ENCODE peak calls at places on chromosomes 1 and 21, in nine cellular contexts. F, I, G, Z, N, P, M, W and E are unnamed samples.

GRCh38 chr1:205597691-205598314 is 34.0 kb downstream of the ELK4 start:
- DNase-seq in Z (no peak), M (no peak), G (no peak), W (no peak), F (peak; percentile 4), P (no peak), I (no peak), N (no peak), E (no peak)

GRCh38 chr1:65108025-65108692 is 39.8 kb upstream of the AK4 start:
- DNase-seq in G (no peak), Z (no peak), M (no peak), W (no peak), P (no peak), N (no peak), F (no peak), I (no peak), E (no peak)

GRCh38 chr1:111832521-111833155 is 76.9 kb downstream of the DDX20 start:
- DNase-seq in Z (no peak), N (no peak), M (no peak), P (no peak), I (no peak), F (no peak), G (no peak), W (no peak), E (no peak)

GRCh38 chr1:19463204-19463803 is 22.0 kb downstream of the CAPZB start:
- DNase-seq in Z (no peak), W (no peak), F (no peak), I (peak; percentile 47), M (no peak), G (no peak), N (no peak), P (no peak), E (no peak)

GRCh38 chr1:112522621-112523020 is 13.9 kb downstream of the WNT2B start:
- DNase-seq in I (no peak), G (no peak), W (peak; percentile 69), P (no peak), M (no peak), F (no peak), Z (no peak), N (no peak), E (peak; percentile 96)

GRCh38 chr21:38410451-38410850 is 87.8 kb downstream of the ERG start:
- DNase-seq in I (no peak), Z (no peak), M (no peak), G (no peak), N (no peak), P (no peak), W (no peak), F (no peak), E (no peak)

GRCh38 chr21:39189857-39190604 is 6.8 kb upstream of the PSMG1 start:
- DNase-seq in P (no peak), Z (no peak), I (no peak), W (no peak), M (no peak), G (no peak), N (no peak), F (no peak), E (no peak)

GRCh38 chr1:53336146-53336545 is 8.3 kb upstream of the LRP8 start:
- DNase-seq in F (no peak), N (no peak), Z (no peak), P (no peak), M (no peak), W (no peak), G (no peak), I (no peak), E (no peak)

GRCh38 chr21:42526379-42526727 is 12.7 kb downstream of the SLC37A1 start:
- DNase-seq in P (no peak), N (no peak), W (no peak), M (no peak), Z (no peak), G (no peak), I (no peak), F (no peak), E (no peak)